ENCODE peak calls at places on chromosomes 5 and 9, in eight cellular contexts. One of them, this sample, is unnamed.

GRCh38 chr9:34662544-34663295 is at the start of gene CCL27:
- DNase-seq in mucosa of descending colon: no peak
- DNase-seq in SK-N-SH: no peak
- DNase-seq in brain microvascular endothelial cell: no peak
- DNase-seq in AG04450: no peak
- DNase-seq in AG09309: no peak
- DNase-seq in cardiac fibroblast: no peak
- DNase-seq in fibroblast of mammary gland: no peak
- DNase-seq in this sample: no peak

GRCh38 chr9:18359335-18359734 is 114.6 kb upstream of the ADAMTSL1 start:
- DNase-seq in fibroblast of mammary gland: peak
- DNase-seq in AG04450: no peak
- DNase-seq in brain microvascular endothelial cell: no peak
- DNase-seq in SK-N-SH: no peak
- DNase-seq in AG09309: peak
- DNase-seq in cardiac fibroblast: peak
- DNase-seq in mucosa of descending colon: no peak
- DNase-seq in this sample: no peak

GRCh38 chr5:28483327-28484025 is 1445.1 kb upstream of the CDH9 start:
- DNase-seq in SK-N-SH: no peak
- DNase-seq in mucosa of descending colon: no peak
- DNase-seq in AG04450: no peak
- DNase-seq in brain microvascular endothelial cell: no peak
- DNase-seq in fibroblast of mammary gland: no peak
- DNase-seq in cardiac fibroblast: no peak
- DNase-seq in AG09309: no peak
- DNase-seq in this sample: no peak

GRCh38 chr9:72872718-72873117 is 80.1 kb downstream of the ALDH1A1 start:
- DNase-seq in fibroblast of mammary gland: no peak
- DNase-seq in SK-N-SH: no peak
- DNase-seq in AG04450: no peak
- DNase-seq in mucosa of descending colon: peak
- DNase-seq in cardiac fibroblast: no peak
- DNase-seq in AG09309: no peak
- DNase-seq in brain microvascular endothelial cell: no peak
- DNase-seq in this sample: no peak

GRCh38 chr5:36575367-36575781 is 31.0 kb upstream of the SLC1A3 start:
- DNase-seq in cardiac fibroblast: peak
- DNase-seq in fibroblast of mammary gland: peak
- DNase-seq in mucosa of descending colon: no peak
- DNase-seq in AG09309: no peak
- DNase-seq in SK-N-SH: no peak
- DNase-seq in brain microvascular endothelial cell: peak
- DNase-seq in AG04450: no peak
- DNase-seq in this sample: peak

GRCh38 chr5:27708579-27708978 is 670.2 kb upstream of the CDH9 start:
- DNase-seq in fibroblast of mammary gland: peak
- DNase-seq in AG09309: no peak
- DNase-seq in brain microvascular endothelial cell: peak
- DNase-seq in mucosa of descending colon: no peak
- DNase-seq in AG04450: no peak
- DNase-seq in SK-N-SH: no peak
- DNase-seq in cardiac fibroblast: no peak
- DNase-seq in this sample: no peak

GRCh38 chr5:34534237-34535108 is 121.7 kb upstream of the RAI14 start:
- DNase-seq in AG04450: peak
- DNase-seq in AG09309: peak
- DNase-seq in mucosa of descending colon: no peak
- DNase-seq in cardiac fibroblast: peak
- DNase-seq in brain microvascular endothelial cell: peak
- DNase-seq in fibroblast of mammary gland: peak
- DNase-seq in SK-N-SH: no peak
- DNase-seq in this sample: peak

GRCh38 chr5:111551569-111552275 is 39.4 kb upstream of the STARD4 start:
- DNase-seq in fibroblast of mammary gland: no peak
- DNase-seq in cardiac fibroblast: peak
- DNase-seq in mucosa of descending colon: no peak
- DNase-seq in SK-N-SH: no peak
- DNase-seq in AG04450: no peak
- DNase-seq in AG09309: no peak
- DNase-seq in brain microvascular endothelial cell: no peak
- DNase-seq in this sample: no peak

GRCh38 chr5:173618927-173619519 is 2.6 kb upstream of the BOD1 start:
- DNase-seq in brain microvascular endothelial cell: peak
- DNase-seq in AG04450: no peak
- DNase-seq in AG09309: peak
- DNase-seq in SK-N-SH: peak
- DNase-seq in fibroblast of mammary gland: peak
- DNase-seq in mucosa of descending colon: peak
- DNase-seq in cardiac fibroblast: peak
- DNase-seq in this sample: no peak

GRCh38 chr5:55151923-55152842 is 7.8 kb upstream of the GPX8 start:
- DNase-seq in fibroblast of mammary gland: peak
- DNase-seq in cardiac fibroblast: peak
- DNase-seq in mucosa of descending colon: no peak
- DNase-seq in AG09309: peak
- DNase-seq in brain microvascular endothelial cell: peak
- DNase-seq in AG04450: peak
- DNase-seq in SK-N-SH: no peak
- DNase-seq in this sample: peak

GRCh38 chr5:61280205-61280604 is 51.9 kb upstream of the ZSWIM6 start:
- DNase-seq in AG09309: no peak
- DNase-seq in SK-N-SH: no peak
- DNase-seq in cardiac fibroblast: peak
- DNase-seq in AG04450: peak
- DNase-seq in mucosa of descending colon: peak
- DNase-seq in fibroblast of mammary gland: peak
- DNase-seq in brain microvascular endothelial cell: peak
- DNase-seq in this sample: peak

GRCh38 chr5:111672126-111672525 is 84.9 kb downstream of the NREP start:
- DNase-seq in AG09309: no peak
- DNase-seq in mucosa of descending colon: no peak
- DNase-seq in cardiac fibroblast: no peak
- DNase-seq in AG04450: no peak
- DNase-seq in fibroblast of mammary gland: no peak
- DNase-seq in SK-N-SH: no peak
- DNase-seq in brain microvascular endothelial cell: no peak
- DNase-seq in this sample: no peak

GRCh38 chr9:112003538-112003937 is 106.9 kb downstream of the UGCG start:
- DNase-seq in brain microvascular endothelial cell: no peak
- DNase-seq in AG09309: no peak
- DNase-seq in SK-N-SH: no peak
- DNase-seq in AG04450: no peak
- DNase-seq in cardiac fibroblast: no peak
- DNase-seq in mucosa of descending colon: no peak
- DNase-seq in fibroblast of mammary gland: no peak
- DNase-seq in this sample: no peak

GRCh38 chr5:38796000-38796738 is 49.6 kb upstream of the OSMR start:
- DNase-seq in fibroblast of mammary gland: peak
- DNase-seq in cardiac fibroblast: peak
- DNase-seq in brain microvascular endothelial cell: no peak
- DNase-seq in AG09309: no peak
- DNase-seq in AG04450: no peak
- DNase-seq in SK-N-SH: no peak
- DNase-seq in mucosa of descending colon: no peak
- DNase-seq in this sample: peak

GRCh38 chr5:169296456-169297220 is 4.3 kb downstream of the SLIT3 start:
- DNase-seq in brain microvascular endothelial cell: no peak
- DNase-seq in fibroblast of mammary gland: peak
- DNase-seq in SK-N-SH: no peak
- DNase-seq in AG04450: no peak
- DNase-seq in cardiac fibroblast: peak
- DNase-seq in mucosa of descending colon: peak
- DNase-seq in AG09309: peak
- DNase-seq in this sample: no peak

GRCh38 chr5:16311666-16312065 is 132.1 kb upstream of the MARCHF11 start:
- DNase-seq in AG04450: no peak
- DNase-seq in AG09309: no peak
- DNase-seq in fibroblast of mammary gland: no peak
- DNase-seq in mucosa of descending colon: no peak
- DNase-seq in brain microvascular endothelial cell: no peak
- DNase-seq in cardiac fibroblast: no peak
- DNase-seq in SK-N-SH: no peak
- DNase-seq in this sample: no peak

GRCh38 chr5:154740483-154740882 is 14.7 kb upstream of the LARP1 start:
- DNase-seq in fibroblast of mammary gland: peak
- DNase-seq in mucosa of descending colon: no peak
- DNase-seq in AG04450: peak
- DNase-seq in brain microvascular endothelial cell: no peak
- DNase-seq in SK-N-SH: peak
- DNase-seq in AG09309: no peak
- DNase-seq in cardiac fibroblast: peak
- DNase-seq in this sample: no peak

GRCh38 chr9:4196376-4196775 is 103.5 kb downstream of the GLIS3 start:
- DNase-seq in AG04450: no peak
- DNase-seq in cardiac fibroblast: no peak
- DNase-seq in brain microvascular endothelial cell: peak
- DNase-seq in SK-N-SH: no peak
- DNase-seq in mucosa of descending colon: no peak
- DNase-seq in AG09309: no peak
- DNase-seq in fibroblast of mammary gland: peak
- DNase-seq in this sample: no peak

GRCh38 chr9:36985769-36986547 is 48.1 kb downstream of the PAX5 start:
- DNase-seq in cardiac fibroblast: no peak
- DNase-seq in brain microvascular endothelial cell: no peak
- DNase-seq in AG04450: no peak
- DNase-seq in mucosa of descending colon: no peak
- DNase-seq in AG09309: no peak
- DNase-seq in SK-N-SH: peak
- DNase-seq in fibroblast of mammary gland: no peak
- DNase-seq in this sample: no peak
- H3K4me3 ChIP-seq in cardiac fibroblast: no peak
- H3K4me3 ChIP-seq in brain microvascular endothelial cell: no peak
- H3K4me3 ChIP-seq in AG04450: no peak
- H3K4me3 ChIP-seq in mucosa of descending colon: no peak
- H3K4me3 ChIP-seq in AG09309: no peak
- H3K4me3 ChIP-seq in SK-N-SH: no peak
- H3K4me3 ChIP-seq in fibroblast of mammary gland: no peak
- H3K4me3 ChIP-seq in this sample: no peak

GRCh38 chr5:124034963-124035362 is 523.0 kb downstream of the CSNK1G3 start:
- DNase-seq in SK-N-SH: no peak
- DNase-seq in fibroblast of mammary gland: no peak
- DNase-seq in AG09309: no peak
- DNase-seq in mucosa of descending colon: no peak
- DNase-seq in AG04450: no peak
- DNase-seq in brain microvascular endothelial cell: no peak
- DNase-seq in cardiac fibroblast: no peak
- DNase-seq in this sample: no peak
- H3K4me3 ChIP-seq in SK-N-SH: no peak
- H3K4me3 ChIP-seq in fibroblast of mammary gland: no peak
- H3K4me3 ChIP-seq in AG09309: no peak
- H3K4me3 ChIP-seq in mucosa of descending colon: no peak
- H3K4me3 ChIP-seq in AG04450: no peak
- H3K4me3 ChIP-seq in brain microvascular endothelial cell: no peak
- H3K4me3 ChIP-seq in cardiac fibroblast: no peak
- H3K4me3 ChIP-seq in this sample: no peak

GRCh38 chr5:150085950-150086715 is at the start of gene CSF1R:
- DNase-seq in brain microvascular endothelial cell: no peak
- DNase-seq in AG04450: no peak
- DNase-seq in cardiac fibroblast: no peak
- DNase-seq in mucosa of descending colon: no peak
- DNase-seq in fibroblast of mammary gland: no peak
- DNase-seq in SK-N-SH: no peak
- DNase-seq in AG09309: no peak
- DNase-seq in this sample: no peak
- H3K4me3 ChIP-seq in brain microvascular endothelial cell: no peak
- H3K4me3 ChIP-seq in AG04450: no peak
- H3K4me3 ChIP-seq in cardiac fibroblast: no peak
- H3K4me3 ChIP-seq in mucosa of descending colon: no peak
- H3K4me3 ChIP-seq in fibroblast of mammary gland: no peak
- H3K4me3 ChIP-seq in SK-N-SH: no peak
- H3K4me3 ChIP-seq in AG09309: no peak
- H3K4me3 ChIP-seq in this sample: no peak

GRCh38 chr5:24609694-24610093 is 35.1 kb downstream of the CDH10 start:
- DNase-seq in SK-N-SH: no peak
- DNase-seq in AG09309: no peak
- DNase-seq in cardiac fibroblast: no peak
- DNase-seq in fibroblast of mammary gland: no peak
- DNase-seq in mucosa of descending colon: no peak
- DNase-seq in brain microvascular endothelial cell: no peak
- DNase-seq in AG04450: no peak
- DNase-seq in this sample: no peak

GRCh38 chr5:24606974-24607373 is 37.8 kb downstream of the CDH10 start:
- DNase-seq in cardiac fibroblast: no peak
- DNase-seq in AG09309: no peak
- DNase-seq in fibroblast of mammary gland: no peak
- DNase-seq in AG04450: no peak
- DNase-seq in mucosa of descending colon: no peak
- DNase-seq in brain microvascular endothelial cell: no peak
- DNase-seq in SK-N-SH: no peak
- DNase-seq in this sample: no peak
- H3K4me3 ChIP-seq in cardiac fibroblast: no peak
- H3K4me3 ChIP-seq in AG09309: no peak
- H3K4me3 ChIP-seq in fibroblast of mammary gland: no peak
- H3K4me3 ChIP-seq in AG04450: no peak
- H3K4me3 ChIP-seq in mucosa of descending colon: no peak
- H3K4me3 ChIP-seq in brain microvascular endothelial cell: no peak
- H3K4me3 ChIP-seq in SK-N-SH: no peak
- H3K4me3 ChIP-seq in this sample: no peak

GRCh38 chr9:124765439-124765835 is 5.7 kb downstream of the NR6A1 start:
- DNase-seq in AG09309: no peak
- DNase-seq in mucosa of descending colon: no peak
- DNase-seq in brain microvascular endothelial cell: no peak
- DNase-seq in fibroblast of mammary gland: no peak
- DNase-seq in SK-N-SH: no peak
- DNase-seq in cardiac fibroblast: no peak
- DNase-seq in AG04450: no peak
- DNase-seq in this sample: no peak
- H3K4me3 ChIP-seq in AG09309: no peak
- H3K4me3 ChIP-seq in mucosa of descending colon: no peak
- H3K4me3 ChIP-seq in brain microvascular endothelial cell: no peak
- H3K4me3 ChIP-seq in fibroblast of mammary gland: no peak
- H3K4me3 ChIP-seq in SK-N-SH: no peak
- H3K4me3 ChIP-seq in cardiac fibroblast: no peak
- H3K4me3 ChIP-seq in AG04450: no peak
- H3K4me3 ChIP-seq in this sample: no peak

This sample was measured in skeletal muscle cell.